ENCODE peak calls at places on chromosomes 4 and X, in five cellular contexts. One of them, this sample, is unnamed.

GRCh38 chr4:4418676-4419370 is 31.9 kb downstream of the NSG1 start:
- DNase-seq in tibial nerve: no peak
- DNase-seq in right lobe of liver: peak; percentile 15
- DNase-seq in stomach: peak; percentile 20
- DNase-seq in heart left ventricle: no peak
- DNase-seq in this sample: peak; percentile 48

GRCh38 chr4:186845137-186845842 is 121.6 kb upstream of the FAT1 start:
- DNase-seq in stomach: no peak
- DNase-seq in tibial nerve: no peak
- DNase-seq in heart left ventricle: no peak
- DNase-seq in right lobe of liver: no peak
- DNase-seq in this sample: no peak

GRCh38 chrX:44227981-44228380 is 115.5 kb downstream of the EFHC2 start:
- DNase-seq in heart left ventricle: no peak
- DNase-seq in tibial nerve: no peak
- DNase-seq in right lobe of liver: no peak
- DNase-seq in stomach: no peak
- DNase-seq in this sample: no peak

GRCh38 chr4:8605289-8605688 is 12.7 kb downstream of the CPZ start:
- DNase-seq in heart left ventricle: no peak
- DNase-seq in stomach: no peak
- DNase-seq in tibial nerve: no peak
- DNase-seq in right lobe of liver: no peak
- DNase-seq in this sample: no peak

GRCh38 chr4:7860600-7861158 is 79.0 kb downstream of the AFAP1 start:
- DNase-seq in stomach: no peak
- DNase-seq in heart left ventricle: no peak
- DNase-seq in right lobe of liver: no peak
- DNase-seq in tibial nerve: no peak
- DNase-seq in this sample: no peak

GRCh38 chrX:115958687-115959359 is 211.7 kb upstream of the AGTR2 start:
- DNase-seq in heart left ventricle: no peak
- DNase-seq in right lobe of liver: no peak
- DNase-seq in stomach: no peak
- DNase-seq in tibial nerve: no peak
- DNase-seq in this sample: no peak

GRCh38 chr4:53489279-53489889 is 101.9 kb downstream of the LNX1 start:
- DNase-seq in tibial nerve: no peak
- DNase-seq in heart left ventricle: no peak
- DNase-seq in stomach: no peak
- DNase-seq in right lobe of liver: no peak
- DNase-seq in this sample: no peak

GRCh38 chr4:113256946-113257345 is 207.5 kb downstream of the ANK2 start:
- DNase-seq in stomach: no peak
- DNase-seq in heart left ventricle: no peak
- DNase-seq in tibial nerve: no peak
- DNase-seq in right lobe of liver: no peak
- DNase-seq in this sample: no peak

GRCh38 chrX:118420462-118420861 is 74.6 kb downstream of the WDR44 start:
- DNase-seq in right lobe of liver: no peak
- DNase-seq in heart left ventricle: no peak
- DNase-seq in stomach: no peak
- DNase-seq in tibial nerve: no peak
- DNase-seq in this sample: no peak

GRCh38 chr4:83618431-83618830 is 82.5 kb downstream of the GPAT3 start:
- DNase-seq in tibial nerve: no peak
- DNase-seq in right lobe of liver: no peak
- DNase-seq in stomach: peak; percentile 65
- DNase-seq in heart left ventricle: peak; percentile 72
- DNase-seq in this sample: peak; percentile 72

GRCh38 chr4:188437535-188437934 is 298.3 kb downstream of the TRIML1 start:
- DNase-seq in heart left ventricle: no peak
- DNase-seq in tibial nerve: no peak
- DNase-seq in right lobe of liver: no peak
- DNase-seq in stomach: no peak
- DNase-seq in this sample: no peak

GRCh38 chr4:5757536-5757935 is 46.5 kb downstream of the EVC start:
- DNase-seq in stomach: no peak
- DNase-seq in right lobe of liver: no peak
- DNase-seq in heart left ventricle: no peak
- DNase-seq in tibial nerve: no peak
- DNase-seq in this sample: no peak

GRCh38 chr4:156553659-156554058 is 417.9 kb downstream of the PDGFC start:
- DNase-seq in right lobe of liver: no peak
- DNase-seq in stomach: no peak
- DNase-seq in heart left ventricle: no peak
- DNase-seq in tibial nerve: no peak
- DNase-seq in this sample: no peak

GRCh38 chr4:48133668-48134444 is at the start of gene TXK:
- DNase-seq in heart left ventricle: no peak
- DNase-seq in tibial nerve: no peak
- DNase-seq in stomach: no peak
- DNase-seq in right lobe of liver: no peak
- DNase-seq in this sample: no peak

GRCh38 chr4:24208691-24209090 is 318.8 kb upstream of the PPARGC1A start:
- DNase-seq in right lobe of liver: no peak
- DNase-seq in tibial nerve: no peak
- DNase-seq in stomach: no peak
- DNase-seq in heart left ventricle: no peak
- DNase-seq in this sample: no peak

GRCh38 chrX:48606091-48606490 is 8.8 kb downstream of the WDR13 start:
- DNase-seq in heart left ventricle: no peak
- DNase-seq in stomach: no peak
- DNase-seq in tibial nerve: no peak
- DNase-seq in right lobe of liver: no peak
- DNase-seq in this sample: no peak

GRCh38 chrX:50813843-50814661 is at the start of gene SHROOM4:
- DNase-seq in heart left ventricle: peak; percentile 68
- DNase-seq in stomach: peak; percentile 28
- DNase-seq in tibial nerve: peak; percentile 14
- DNase-seq in right lobe of liver: peak; percentile 45
- DNase-seq in this sample: peak; percentile 41

GRCh38 chr4:69610484-69610883 is 29.0 kb downstream of the UGT2A2 start:
- DNase-seq in tibial nerve: no peak
- DNase-seq in heart left ventricle: no peak
- DNase-seq in right lobe of liver: no peak
- DNase-seq in stomach: no peak
- DNase-seq in this sample: no peak

GRCh38 chr4:189090174-189090814 is 850.4 kb upstream of the FRG1 start:
- DNase-seq in right lobe of liver: no peak
- DNase-seq in tibial nerve: no peak
- DNase-seq in stomach: no peak
- DNase-seq in heart left ventricle: no peak
- DNase-seq in this sample: no peak

GRCh38 chrX:55056820-55057690 is 17.8 kb upstream of the PAGE2B start:
- DNase-seq in stomach: no peak
- DNase-seq in heart left ventricle: no peak
- DNase-seq in tibial nerve: no peak
- DNase-seq in right lobe of liver: no peak
- DNase-seq in this sample: no peak

GRCh38 chrX:56995271-56995994 is at the start of gene SPIN3:
- DNase-seq in tibial nerve: peak; percentile 66
- DNase-seq in right lobe of liver: peak; percentile 89
- DNase-seq in heart left ventricle: peak; percentile 85
- DNase-seq in stomach: peak; percentile 84
- DNase-seq in this sample: peak; percentile 90

GRCh38 chrX:118513120-118513899 is 17.7 kb downstream of the DOCK11 start:
- DNase-seq in right lobe of liver: peak; percentile 44
- DNase-seq in stomach: no peak
- DNase-seq in heart left ventricle: no peak
- DNase-seq in tibial nerve: no peak
- DNase-seq in this sample: no peak

GRCh38 chrX:53795583-53795982 is 109.1 kb upstream of the HUWE1 start:
- DNase-seq in tibial nerve: no peak
- DNase-seq in heart left ventricle: no peak
- DNase-seq in right lobe of liver: no peak
- DNase-seq in stomach: no peak
- DNase-seq in this sample: no peak

GRCh38 chrX:1215123-1215823 is 2.8 kb upstream of the CRLF2 start:
- DNase-seq in heart left ventricle: no peak
- DNase-seq in stomach: no peak
- DNase-seq in right lobe of liver: no peak
- DNase-seq in tibial nerve: no peak
- DNase-seq in this sample: no peak

GRCh38 chrX:1207496-1208025 is 4.9 kb downstream of the CRLF2 start:
- DNase-seq in heart left ventricle: no peak
- DNase-seq in right lobe of liver: no peak
- DNase-seq in stomach: no peak
- DNase-seq in tibial nerve: no peak
- DNase-seq in this sample: no peak

GRCh38 chrX:1213971-1214370 is 1.5 kb upstream of the CRLF2 start:
- DNase-seq in right lobe of liver: no peak
- DNase-seq in stomach: no peak
- DNase-seq in heart left ventricle: no peak
- DNase-seq in tibial nerve: no peak
- DNase-seq in this sample: no peak

GRCh38 chrX:1210844-1211243 is 1.6 kb downstream of the CRLF2 start:
- DNase-seq in tibial nerve: no peak
- DNase-seq in stomach: no peak
- DNase-seq in right lobe of liver: no peak
- DNase-seq in heart left ventricle: no peak
- DNase-seq in this sample: no peak

DNA sequence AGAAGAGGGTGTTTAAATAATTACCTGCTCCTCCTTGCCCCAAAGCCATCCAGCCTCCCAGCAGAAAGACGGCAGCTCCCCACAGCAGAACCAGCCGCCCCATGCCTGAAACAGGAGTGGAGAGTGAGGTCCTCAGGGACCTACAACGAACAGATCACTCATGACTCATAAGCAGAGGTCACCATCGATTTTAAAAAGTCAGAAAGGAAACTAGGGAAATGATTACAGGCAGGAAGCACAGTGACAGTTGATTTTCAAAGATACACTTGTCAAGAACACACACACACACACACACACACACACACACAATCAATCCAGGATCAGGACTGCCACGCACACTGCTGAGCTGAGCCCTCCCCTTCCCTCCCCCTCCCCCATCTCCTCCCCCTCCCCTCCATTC is at the start of gene CRLF2:
- DNase-seq in tibial nerve: no peak
- DNase-seq in stomach: no peak
- DNase-seq in heart left ventricle: no peak
- DNase-seq in right lobe of liver: no peak
- DNase-seq in this sample: no peak
- H3K9me3 ChIP-seq in tibial nerve: no peaks in the 10 kb centered on the region
- H3K9me3 ChIP-seq in stomach: no peaks in the 10 kb centered on the region
- H3K9me3 ChIP-seq in heart left ventricle: no peaks in the 10 kb centered on the region
- H3K9me3 ChIP-seq in right lobe of liver: no peaks in the 10 kb centered on the region
- H3K9me3 ChIP-seq in this sample: no peaks in the 10 kb centered on the region

DNA sequence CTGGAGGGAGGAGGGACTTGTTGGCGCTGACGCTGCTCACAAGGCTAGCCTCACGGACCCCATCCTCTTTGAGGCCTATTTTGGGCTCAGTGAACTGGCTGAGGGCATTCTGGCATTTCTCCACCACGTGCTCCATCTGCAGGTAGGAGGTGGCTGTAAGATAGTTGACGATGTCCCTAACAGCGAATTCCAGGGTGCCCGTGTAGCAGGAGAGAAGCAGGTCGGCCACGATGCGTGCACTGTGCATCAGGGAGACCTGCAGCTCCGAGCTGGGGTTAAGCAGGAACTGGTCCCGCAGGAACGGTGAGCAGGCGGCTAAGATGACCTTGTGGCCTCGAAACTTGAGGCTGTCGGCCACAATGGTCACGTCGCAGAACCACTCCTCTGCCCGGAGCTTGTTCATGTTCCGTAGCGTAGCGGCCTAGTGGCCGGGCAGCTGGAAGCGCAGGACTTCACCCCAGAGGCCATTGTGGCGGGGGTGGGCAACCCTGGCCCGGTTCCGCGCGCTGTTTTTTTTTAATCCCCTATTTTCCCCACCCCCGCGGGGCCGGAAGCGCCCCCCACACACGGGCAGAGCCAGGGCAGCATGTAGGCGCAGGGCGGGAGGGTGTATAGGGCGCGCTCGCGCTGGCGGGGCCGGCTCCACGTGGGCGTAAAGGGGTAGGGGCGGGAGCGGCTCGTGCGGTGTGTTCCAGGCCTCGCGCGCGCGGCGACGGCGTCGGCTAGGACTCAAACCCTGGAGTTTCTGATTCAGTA is 73.2 kb downstream of the UBE2K start:
- DNase-seq in tibial nerve: no peak
- DNase-seq in stomach: no peak
- DNase-seq in right lobe of liver: no peak
- DNase-seq in heart left ventricle: no peak
- DNase-seq in this sample: no peak
- TF ChIP-seq POLR2A in tibial nerve: no peak
- TF ChIP-seq POLR2A in stomach: no peak
- TF ChIP-seq POLR2A in right lobe of liver: no peak
- TF ChIP-seq POLR2A in heart left ventricle: no peak
- TF ChIP-seq POLR2A in this sample: no peak

GRCh38 chr4:139740121-139740520 is 74.5 kb downstream of the MGST2 start:
- DNase-seq in right lobe of liver: no peak
- DNase-seq in heart left ventricle: peak; percentile 75
- DNase-seq in tibial nerve: no peak
- DNase-seq in stomach: no peak
- DNase-seq in this sample: peak; percentile 82

GRCh38 chr4:139743027-139743426 is 77.4 kb downstream of the MGST2 start:
- DNase-seq in tibial nerve: no peak
- DNase-seq in heart left ventricle: no peak
- DNase-seq in right lobe of liver: no peak
- DNase-seq in stomach: no peak
- DNase-seq in this sample: no peak

GRCh38 chr4:139744232-139744631 is 78.6 kb downstream of the MGST2 start:
- DNase-seq in heart left ventricle: no peak
- DNase-seq in stomach: no peak
- DNase-seq in right lobe of liver: no peak
- DNase-seq in tibial nerve: no peak
- DNase-seq in this sample: no peak

GRCh38 chr4:139738846-139739613 is 73.4 kb downstream of the MGST2 start:
- DNase-seq in heart left ventricle: no peak
- DNase-seq in tibial nerve: no peak
- DNase-seq in stomach: no peak
- DNase-seq in right lobe of liver: no peak
- DNase-seq in this sample: no peak

DNA sequence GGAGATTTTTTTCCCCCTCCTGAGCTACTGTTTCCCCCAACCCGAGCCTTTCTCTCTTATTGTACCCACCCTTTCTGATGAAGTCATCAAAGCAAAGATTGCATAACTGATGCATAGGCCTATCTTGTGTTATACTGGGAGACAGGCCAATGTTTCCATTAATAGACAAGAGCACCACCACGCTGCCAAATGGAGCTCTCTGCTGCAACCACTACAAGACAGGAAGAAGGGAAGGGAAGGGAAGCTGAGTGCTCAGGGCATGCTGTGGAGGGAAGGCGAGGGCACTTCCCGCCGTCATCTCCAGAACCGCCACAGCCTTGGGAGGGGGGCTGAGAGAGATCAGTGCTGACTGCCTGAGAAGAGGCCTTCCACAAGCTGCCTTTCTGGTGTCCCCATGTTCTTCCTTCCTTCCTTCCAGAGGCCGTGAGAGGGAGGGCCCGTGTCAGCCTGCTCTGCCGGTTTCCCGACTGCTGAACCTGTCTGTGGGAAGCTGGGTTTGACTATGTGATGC is 75.0 kb downstream of the MGST2 start:
- DNase-seq in right lobe of liver: peak; percentile 77
- DNase-seq in tibial nerve: peak; percentile 30
- DNase-seq in heart left ventricle: peak; percentile 83
- DNase-seq in stomach: peak; percentile 56
- DNase-seq in this sample: peak; percentile 84
- TF ChIP-seq CTCF in right lobe of liver: peak; percentile 37
- TF ChIP-seq CTCF in tibial nerve: peak; percentile 22
- TF ChIP-seq CTCF in heart left ventricle: no peak
- TF ChIP-seq CTCF in stomach: no peak
- TF ChIP-seq CTCF in this sample: no peak

GRCh38 chrX:67892391-67892790 is 348.6 kb downstream of the AR start:
- DNase-seq in tibial nerve: no peak
- DNase-seq in right lobe of liver: no peak
- DNase-seq in heart left ventricle: no peak
- DNase-seq in stomach: no peak
- DNase-seq in this sample: no peak

GRCh38 chrX:67893931-67894330 is 350.1 kb downstream of the AR start:
- DNase-seq in heart left ventricle: no peak
- DNase-seq in tibial nerve: no peak
- DNase-seq in right lobe of liver: no peak
- DNase-seq in stomach: no peak
- DNase-seq in this sample: no peak
- H3K9me3 ChIP-seq in heart left ventricle: peaks cover 11% of the 10 kb centered on the region
- H3K9me3 ChIP-seq in tibial nerve: no peaks in the 10 kb centered on the region
- H3K9me3 ChIP-seq in right lobe of liver: no peaks in the 10 kb centered on the region
- H3K9me3 ChIP-seq in stomach: peaks cover 47% of the 10 kb centered on the region
- H3K9me3 ChIP-seq in this sample: no peaks in the 10 kb centered on the region

This sample was measured in adrenal gland.